ENCODE peak calls at places on chromosomes 4 and X, in five cellular contexts. Y is HTR-8/SVneo, O is neural crest cell, F is ascending aorta, L is tibial artery. H is an unnamed sample.

GRCh38 chr4:40939826-40940225 is 190.1 kb downstream of the NSUN7 start:
- DNase-seq in F (no peak), L (no peak), O (no peak), Y (no peak), H (no peak)

GRCh38 chr4:10701702-10702460 is 17.3 kb upstream of the CLNK start:
- DNase-seq in L (no peak), Y (no peak), O (no peak), F (no peak), H (no peak)

GRCh38 chr4:152164561-152164960 is 371.3 kb downstream of the FBXW7 start:
- DNase-seq in F (no peak), L (no peak), O (no peak), Y (no peak), H (no peak)

GRCh38 chr4:173237152-173237551 is 68.5 kb downstream of the GALNT7 start:
- DNase-seq in Y (peak; percentile 17), L (no peak), F (no peak), O (no peak), H (no peak)

GRCh38 chrX:10015711-10016515 is 48.8 kb downstream of the CLDN34 start:
- DNase-seq in F (peak; percentile 69), Y (no peak), L (no peak), O (peak; percentile 10), H (no peak)

GRCh38 chr4:43458293-43458692 is 565.8 kb downstream of the GRXCR1 start:
- DNase-seq in Y (no peak), F (no peak), O (no peak), L (no peak), H (no peak)

GRCh38 chr4:42995343-42995944 is 102.9 kb downstream of the GRXCR1 start:
- DNase-seq in L (no peak), F (no peak), Y (peak; percentile 23), O (no peak), H (no peak)

GRCh38 chr4:76270776-76271175 is 19.3 kb downstream of the FAM47E start:
- DNase-seq in Y (no peak), L (no peak), F (no peak), O (no peak), H (no peak)

GRCh38 chrX:45788941-45789348 is 588.3 kb upstream of the DIPK2B start:
- DNase-seq in Y (no peak), L (no peak), F (no peak), O (no peak), H (no peak)

GRCh38 chr4:151538963-151539362 is 130.0 kb downstream of the FHIP1A start:
- DNase-seq in F (no peak), O (no peak), L (no peak), Y (no peak), H (no peak)

GRCh38 chr4:77172336-77172735 is 15.3 kb downstream of the CCNG2 start:
- DNase-seq in F (no peak), L (no peak), Y (peak; percentile 61), O (no peak), H (no peak)

GRCh38 chr4:113849771-113850170 is 88.2 kb upstream of the CAMK2D start:
- DNase-seq in F (no peak), O (no peak), L (no peak), Y (no peak), H (no peak)

GRCh38 chr4:56147371-56147770 is 198.6 kb downstream of the CEP135 start:
- DNase-seq in L (no peak), O (no peak), F (no peak), Y (no peak), H (no peak)